ENCODE peak calls at places on chromosomes 11 and 22, in four cellular contexts. K is GM12878, Q is HepG2, M is K562. F is an unnamed sample.

GRCh38 chr11:44358713-44359112 is 48.8 kb upstream of the ALX4 start:
- DNase-seq in K (no peak), Q (no peak), M (no peak), F (no peak)

GRCh38 chr11:2387266-2387982 is 10.3 kb downstream of the CD81 start:
- DNase-seq in K (no peak), Q (no peak), M (no peak), F (no peak)

GRCh38 chr11:72048718-72049460 is 31.5 kb downstream of the NUMA1 start:
- DNase-seq in K (no peak), Q (peak), M (no peak), F (no peak)

GRCh38 chr11:62497132-62497915 is 49.3 kb downstream of the AHNAK start:
- DNase-seq in K (peak), Q (peak), M (no peak), F (peak)

GRCh38 chr11:108538022-108538424 is 39.8 kb upstream of the POGLUT3 start:
- DNase-seq in K (no peak), Q (no peak), M (no peak), F (no peak)

GRCh38 chr11:117410861-117411725 is 83.4 kb downstream of the CEP164 start:
- DNase-seq in K (no peak), Q (peak), M (no peak), F (no peak)

GRCh38 chr11:59199546-59200420 is 12.9 kb downstream of the MPEG1 start:
- DNase-seq in K (peak), Q (no peak), M (no peak), F (no peak)

GRCh38 chr11:134022748-134023147 is 46.1 kb upstream of the JAM3 start:
- DNase-seq in K (no peak), Q (no peak), M (no peak), F (no peak)

GRCh38 chr11:1457856-1458255 is 28.7 kb downstream of the MOB2 start:
- DNase-seq in K (no peak), Q (no peak), M (no peak), F (no peak)

GRCh38 chr22:35172452-35172851 is 84.8 kb upstream of the HMGXB4 start:
- DNase-seq in K (no peak), Q (no peak), M (no peak), F (no peak)

GRCh38 chr11:66580803-66581202 is 12.1 kb downstream of the CCDC87 start:
- DNase-seq in K (no peak), Q (no peak), M (no peak), F (no peak)

GRCh38 chr11:100830295-100830694 is 143.2 kb downstream of the ARHGAP42 start:
- DNase-seq in K (no peak), Q (no peak), M (no peak), F (peak)

GRCh38 chr11:20355221-20356219 is 8.0 kb upstream of the HTATIP2 start:
- DNase-seq in K (no peak), Q (peak), M (peak), F (peak)

GRCh38 chr22:26429458-26430238 is 588 bp downstream of the ASPHD2 start:
- DNase-seq in K (no peak), Q (no peak), M (peak), F (peak)

GRCh38 chr11:13772223-13773046 is 104.0 kb downstream of the FAR1 start:
- DNase-seq in K (peak), Q (peak), M (peak), F (peak)

GRCh38 chr11:64211181-64211872 is 4.8 kb downstream of the FERMT3 start:
- DNase-seq in K (no peak), Q (no peak), M (no peak), F (no peak)

GRCh38 chr22:29782061-29782845 is 15.1 kb downstream of the UQCR10 start:
- DNase-seq in K (no peak), Q (peak), M (no peak), F (no peak)

GRCh38 chr11:128896356-128896755 is 5.2 kb downstream of the KCNJ5 start:
- DNase-seq in K (no peak), Q (no peak), M (no peak), F (no peak)

GRCh38 chr11:94473177-94473799 is 20.4 kb downstream of the MRE11 start:
- DNase-seq in K (peak), Q (no peak), M (no peak), F (no peak)

GRCh38 chr22:35154937-35155387 is 89.0 kb downstream of the ISX start:
- DNase-seq in K (no peak), Q (peak), M (peak), F (peak)

GRCh38 chr11:1755344-1756023 is 5.1 kb upstream of the IFITM10 start:
- DNase-seq in K (no peak), Q (no peak), M (no peak), F (no peak)

GRCh38 chr11:70583781-70584218 is 185.5 kb downstream of the CTTN start:
- DNase-seq in K (no peak), Q (no peak), M (no peak), F (no peak)

GRCh38 chr11:40100204-40100603 is 1359.2 kb downstream of the LRRC4C start:
- DNase-seq in K (no peak), Q (no peak), M (no peak), F (no peak)

GRCh38 chr11:9180784-9181183 is 84.4 kb downstream of the DENND5A start:
- DNase-seq in K (no peak), Q (no peak), M (no peak), F (no peak)

GRCh38 chr22:42688241-42688913 is 32.3 kb downstream of the A4GALT start:
- DNase-seq in K (no peak), Q (peak), M (peak), F (peak)

GRCh38 chr11:70141490-70142014 is 61.5 kb upstream of the FADD start:
- DNase-seq in K (no peak), Q (no peak), M (no peak), F (no peak)

GRCh38 chr11:540583-541432 is 3.5 kb downstream of the LRRC56 start:
- DNase-seq in K (no peak), Q (no peak), M (no peak), F (no peak)

GRCh38 chr22:20869234-20869633 is 10.4 kb downstream of the SNAP29 start:
- DNase-seq in K (no peak), Q (no peak), M (no peak), F (no peak)

DNA sequence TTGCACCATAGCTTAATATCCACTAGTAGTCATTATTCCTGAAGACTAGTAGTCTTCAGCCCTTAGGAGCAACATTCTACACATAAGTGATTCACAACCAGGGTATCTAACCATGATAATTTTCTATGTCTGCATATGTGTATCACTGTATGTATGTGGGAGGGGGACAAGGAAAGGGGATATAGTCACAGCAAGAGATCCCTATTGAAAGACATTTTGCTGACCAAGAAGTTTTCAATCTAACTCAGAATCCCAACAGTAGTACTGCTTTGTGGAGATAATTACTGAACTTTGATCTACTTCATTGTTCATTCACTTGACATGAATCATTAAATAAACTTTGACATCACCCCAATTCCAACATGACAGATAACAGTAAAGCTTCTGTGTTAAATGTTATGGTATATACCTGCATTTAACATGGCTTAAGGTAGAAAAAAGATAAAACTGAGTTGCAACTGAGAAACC is 10.3 kb downstream of the PIK3C2A start:
- DNase-seq in K (no peak), Q (peak), M (no peak), F (no peak)
- TF ChIP-seq BHLHE40 in K (no peak), Q (no peak), M (no peak), F (no peak)

DNA sequence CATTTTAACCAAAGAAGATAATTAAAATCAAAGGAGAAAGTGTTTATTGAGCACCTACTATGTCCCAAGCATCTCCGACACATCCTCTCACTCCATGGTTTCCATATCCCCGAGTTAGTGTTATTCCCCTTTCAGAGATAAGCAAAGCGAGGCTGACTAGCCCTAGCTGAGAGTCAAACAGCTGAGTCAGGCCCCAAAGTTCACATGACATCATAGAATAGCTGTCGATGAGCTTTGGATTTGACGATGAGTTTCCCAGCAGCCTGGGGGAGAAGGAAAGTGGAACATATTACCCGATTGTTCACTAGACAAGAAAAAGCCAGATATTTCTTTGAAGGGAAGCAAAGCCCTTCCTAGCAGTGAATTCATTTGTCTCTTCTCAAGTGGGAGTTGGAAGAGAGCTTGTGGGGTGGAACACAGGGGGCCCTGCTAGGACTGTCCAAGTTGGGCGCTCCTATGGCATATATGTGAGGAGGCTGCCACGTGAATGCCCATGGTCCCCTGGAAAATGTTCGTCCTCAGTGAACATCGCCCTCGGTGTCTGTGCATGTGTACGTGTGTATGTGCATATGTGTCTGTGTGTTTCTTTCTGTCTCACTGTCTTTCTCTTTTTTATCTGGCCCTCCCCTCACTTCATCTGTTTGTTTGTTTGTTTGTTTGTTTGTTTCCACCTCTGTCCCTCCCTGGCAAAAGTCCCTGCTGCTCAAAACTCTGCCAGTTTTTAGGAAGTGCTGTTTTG is 493 bp upstream of the CYTH4 start:
- DNase-seq in K (no peak), Q (no peak), M (no peak), F (no peak)
- TF ChIP-seq TARDBP in K (no peak), Q (no peak), M (no peak), F (no peak)

DNA sequence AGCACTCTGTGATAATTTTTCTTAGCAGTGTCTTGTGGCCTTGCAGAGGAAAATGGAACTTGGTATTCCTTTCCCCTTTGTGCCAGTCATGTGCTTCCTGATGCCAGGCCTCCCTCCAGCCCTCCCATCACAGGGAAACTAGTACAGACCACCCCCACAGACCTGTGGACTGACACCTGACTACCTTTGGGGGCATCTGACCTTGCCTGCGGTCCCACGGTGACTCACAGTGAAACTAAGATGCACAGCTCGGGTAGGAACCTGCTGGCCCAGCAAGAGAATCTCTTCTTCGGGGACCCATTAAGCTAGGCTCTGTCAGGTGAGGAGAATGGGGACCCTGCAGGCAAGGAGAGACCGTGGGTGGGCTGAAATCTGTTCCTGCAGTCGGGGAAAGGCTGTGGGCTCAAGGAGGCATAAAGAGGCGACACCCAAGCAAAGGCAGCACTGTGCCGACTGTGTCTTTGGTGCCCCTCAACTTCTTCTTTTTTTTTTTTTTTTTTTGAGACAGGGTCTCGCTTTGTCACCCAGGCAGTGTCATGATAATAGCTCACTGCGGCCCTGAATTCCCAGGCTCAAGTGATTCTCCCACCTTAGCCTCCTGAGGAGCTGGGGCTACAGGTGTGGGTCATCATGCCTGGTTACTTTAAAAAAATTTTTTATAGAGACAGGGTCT is 20.9 kb upstream of the PEX26 start:
- DNase-seq in K (peak), Q (no peak), M (no peak), F (no peak)
- TF ChIP-seq BHLHE40 in K (peak), Q (no peak), M (no peak), F (no peak)

GRCh38 chr11:19320764-19321163 is 80.0 kb upstream of the E2F8 start:
- DNase-seq in K (no peak), Q (no peak), M (no peak), F (no peak)

GRCh38 chr11:19321351-19321750 is 80.6 kb upstream of the E2F8 start:
- DNase-seq in K (no peak), Q (no peak), M (no peak), F (no peak)

GRCh38 chr11:19327280-19327679 is 86.5 kb upstream of the E2F8 start:
- DNase-seq in K (no peak), Q (no peak), M (no peak), F (no peak)

GRCh38 chr11:19326499-19326898 is 85.8 kb upstream of the E2F8 start:
- DNase-seq in K (no peak), Q (no peak), M (no peak), F (no peak)

GRCh38 chr11:19323502-19323901 is 82.8 kb upstream of the E2F8 start:
- DNase-seq in K (no peak), Q (no peak), M (no peak), F (no peak)
- TF ChIP-seq TARDBP in K (no peak), Q (no peak), M (no peak), F (no peak)

GRCh38 chr11:68002575-68002942 is 1.3 kb downstream of the UNC93B1 start:
- DNase-seq in K (no peak), Q (no peak), M (no peak), F (no peak)
- TF ChIP-seq BHLHE40 in K (peak), Q (no peak), M (no peak), F (no peak)

GRCh38 chr11:119990306-119991021 is 147.4 kb downstream of the TRIM29 start:
- DNase-seq in K (no peak), Q (no peak), M (no peak), F (no peak)
- TF ChIP-seq TARDBP in K (no peak), Q (no peak), M (no peak), F (no peak)

GRCh38 chr11:26944866-26945664 is 48.8 kb upstream of the FIBIN start:
- DNase-seq in K (no peak), Q (no peak), M (no peak), F (no peak)
- TF ChIP-seq BHLHE40 in K (no peak), Q (no peak), M (no peak), F (no peak)

DNA sequence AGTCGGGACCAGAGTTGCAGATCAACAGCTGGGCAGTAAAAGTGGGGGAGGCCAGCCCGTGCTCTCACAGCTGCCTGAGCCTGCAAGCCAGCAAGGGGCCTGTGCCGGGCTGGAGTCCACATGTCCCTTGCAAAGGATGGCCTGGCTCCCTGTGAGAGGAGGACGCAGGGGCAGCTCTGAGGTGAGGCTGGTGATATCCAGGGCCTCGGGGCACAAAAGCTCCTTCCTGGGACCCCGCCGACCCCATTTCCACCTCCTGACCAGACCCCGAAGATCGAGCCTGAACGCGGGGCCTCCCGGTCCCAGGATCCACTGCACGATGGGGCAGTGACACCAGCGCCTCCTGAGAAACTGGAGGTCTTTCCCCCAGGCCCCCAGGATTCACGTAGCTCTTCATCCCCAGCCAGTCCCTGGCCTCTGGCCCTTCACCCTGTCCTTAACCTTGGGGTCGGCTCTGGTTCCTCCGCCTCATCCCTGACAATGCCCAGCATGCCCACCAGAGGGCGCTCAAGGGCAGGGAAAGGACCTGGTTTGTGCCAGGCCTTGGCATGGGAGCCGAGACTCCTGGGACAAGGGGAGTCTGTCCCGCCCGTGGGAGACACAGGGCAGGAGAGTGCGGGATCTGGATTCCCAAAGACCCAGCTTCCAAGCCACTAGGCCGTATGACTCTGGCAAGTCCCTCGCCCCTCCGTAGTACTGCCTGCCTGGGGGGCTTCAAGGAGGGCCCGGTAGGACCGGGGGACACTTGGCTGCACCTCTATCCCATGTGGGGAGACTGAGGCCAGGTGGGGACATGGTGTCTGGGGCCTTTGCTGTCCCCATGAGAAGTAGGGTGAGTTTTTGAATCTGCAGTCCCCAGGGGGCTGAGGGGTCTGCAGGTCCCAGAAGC is 17.8 kb upstream of the WNT7B start:
- DNase-seq in K (no peak), Q (no peak), M (peak), F (peak)
- TF ChIP-seq TARDBP in K (no peak), Q (no peak), M (no peak), F (no peak)

GRCh38 chr11:27863637-27864036 is 163.4 kb upstream of the BDNF start:
- DNase-seq in K (no peak), Q (no peak), M (no peak), F (no peak)

GRCh38 chr11:27860811-27861210 is 160.6 kb upstream of the BDNF start:
- DNase-seq in K (no peak), Q (no peak), M (no peak), F (no peak)

GRCh38 chr11:27861706-27862430 is 161.6 kb upstream of the BDNF start:
- DNase-seq in K (no peak), Q (no peak), M (no peak), F (no peak)

GRCh38 chr11:27865105-27865504 is 164.8 kb upstream of the BDNF start:
- DNase-seq in K (no peak), Q (no peak), M (no peak), F (no peak)

DNA sequence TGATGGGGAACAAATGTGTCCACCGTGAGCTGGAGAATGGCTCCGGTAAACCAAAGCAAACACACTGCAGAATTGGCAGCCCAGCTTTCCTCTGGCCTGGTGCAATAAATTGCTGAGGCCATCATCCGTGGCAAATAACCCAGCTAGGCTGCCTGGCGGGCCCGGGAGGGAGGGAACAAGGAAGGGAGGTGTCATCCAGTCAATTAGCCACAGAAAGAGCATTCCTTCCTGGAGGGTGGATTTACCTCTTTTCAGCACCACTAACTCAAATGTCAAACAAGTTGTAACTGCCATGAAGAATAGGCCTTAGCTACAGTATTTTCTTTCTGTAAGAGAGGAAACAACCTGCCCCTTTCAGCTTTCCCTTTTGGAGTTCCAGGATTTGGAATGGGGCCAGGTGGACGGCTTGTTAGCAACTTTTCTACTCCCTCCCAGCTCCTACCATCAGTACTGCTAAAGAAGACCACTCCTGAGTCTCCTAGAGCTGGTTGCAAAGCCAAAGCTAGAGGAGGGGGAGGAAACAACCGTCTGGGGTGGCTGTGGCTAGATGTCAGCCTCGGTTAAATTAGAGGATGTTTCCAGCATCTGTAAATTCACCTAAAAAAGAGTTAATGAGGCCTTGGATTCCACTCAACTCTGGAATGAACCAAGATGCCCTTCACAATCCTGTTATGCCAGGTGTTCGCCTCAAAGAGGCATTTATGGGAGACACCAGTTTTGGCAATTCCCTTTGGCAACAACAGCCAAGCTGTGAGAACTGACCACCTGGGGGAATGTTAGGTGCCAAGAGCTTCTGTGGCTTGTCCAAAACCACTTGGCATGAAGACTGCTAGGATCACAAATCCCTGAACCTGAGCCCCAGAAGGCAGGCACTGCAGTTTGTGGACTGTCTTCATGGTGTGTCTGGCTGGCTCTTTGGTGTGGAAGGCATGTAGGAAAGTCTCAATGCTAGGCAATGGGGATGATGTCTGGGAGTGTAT is 164.1 kb upstream of the BDNF start:
- DNase-seq in K (no peak), Q (no peak), M (no peak), F (no peak)
- TF ChIP-seq BHLHE40 in K (no peak), Q (no peak), M (no peak), F (no peak)